ENCODE peak calls at places on chromosome 13, in seven cellular contexts. One of them, this sample, is unnamed.

GRCh38 chr13:100440756-100441421 is 147.7 kb downstream of the GGACT start:
- DNase-seq in right lobe of liver: no peak
- DNase-seq in cardiac muscle cell: no peak
- DNase-seq in fibroblast of the aortic adventitia: peak
- DNase-seq in CD8-positive, alpha-beta memory T cell: no peak
- DNase-seq in A673: no peak
- DNase-seq in stomach: no peak
- DNase-seq in this sample: no peak

GRCh38 chr13:98143601-98144500 is 957 bp downstream of the FARP1 start:
- DNase-seq in right lobe of liver: peak
- DNase-seq in cardiac muscle cell: peak
- DNase-seq in fibroblast of the aortic adventitia: peak
- DNase-seq in CD8-positive, alpha-beta memory T cell: no peak
- DNase-seq in A673: peak
- DNase-seq in stomach: no peak
- DNase-seq in this sample: peak

GRCh38 chr13:20232556-20233277 is 598 bp upstream of the GJB6 start:
- DNase-seq in right lobe of liver: no peak
- DNase-seq in cardiac muscle cell: no peak
- DNase-seq in fibroblast of the aortic adventitia: no peak
- DNase-seq in CD8-positive, alpha-beta memory T cell: no peak
- DNase-seq in A673: no peak
- DNase-seq in stomach: no peak
- DNase-seq in this sample: no peak

GRCh38 chr13:34065915-34066314 is 248.0 kb downstream of the RFC3 start:
- DNase-seq in right lobe of liver: no peak
- DNase-seq in cardiac muscle cell: no peak
- DNase-seq in fibroblast of the aortic adventitia: no peak
- DNase-seq in CD8-positive, alpha-beta memory T cell: no peak
- DNase-seq in A673: no peak
- DNase-seq in stomach: no peak
- DNase-seq in this sample: peak

GRCh38 chr13:52345048-52345447 is 60.9 kb downstream of the THSD1 start:
- DNase-seq in right lobe of liver: no peak
- DNase-seq in cardiac muscle cell: no peak
- DNase-seq in fibroblast of the aortic adventitia: peak
- DNase-seq in CD8-positive, alpha-beta memory T cell: no peak
- DNase-seq in A673: no peak
- DNase-seq in stomach: no peak
- DNase-seq in this sample: no peak

GRCh38 chr13:33109801-33110200 is 93.6 kb downstream of the KL start:
- DNase-seq in right lobe of liver: no peak
- DNase-seq in cardiac muscle cell: no peak
- DNase-seq in fibroblast of the aortic adventitia: no peak
- DNase-seq in CD8-positive, alpha-beta memory T cell: no peak
- DNase-seq in A673: peak
- DNase-seq in stomach: no peak
- DNase-seq in this sample: peak

GRCh38 chr13:44331912-44332840 is 41.4 kb upstream of the SERP2 start:
- DNase-seq in right lobe of liver: peak
- DNase-seq in cardiac muscle cell: peak
- DNase-seq in fibroblast of the aortic adventitia: peak
- DNase-seq in CD8-positive, alpha-beta memory T cell: no peak
- DNase-seq in A673: peak
- DNase-seq in stomach: no peak
- DNase-seq in this sample: no peak

GRCh38 chr13:113995051-113995601 is 21.2 kb upstream of the C13orf46 start:
- DNase-seq in right lobe of liver: peak
- DNase-seq in cardiac muscle cell: no peak
- DNase-seq in fibroblast of the aortic adventitia: no peak
- DNase-seq in CD8-positive, alpha-beta memory T cell: no peak
- DNase-seq in A673: no peak
- DNase-seq in stomach: no peak
- DNase-seq in this sample: no peak

GRCh38 chr13:63433546-63434150 is 2018.0 kb upstream of the PCDH20 start:
- DNase-seq in right lobe of liver: no peak
- DNase-seq in cardiac muscle cell: no peak
- DNase-seq in fibroblast of the aortic adventitia: peak
- DNase-seq in CD8-positive, alpha-beta memory T cell: no peak
- DNase-seq in A673: no peak
- DNase-seq in stomach: no peak
- DNase-seq in this sample: no peak

GRCh38 chr13:74003374-74003773 is 130.8 kb downstream of the KLF12 start:
- DNase-seq in right lobe of liver: no peak
- DNase-seq in cardiac muscle cell: no peak
- DNase-seq in fibroblast of the aortic adventitia: no peak
- DNase-seq in CD8-positive, alpha-beta memory T cell: no peak
- DNase-seq in A673: no peak
- DNase-seq in stomach: no peak
- DNase-seq in this sample: no peak

GRCh38 chr13:20190481-20191310 is 2.0 kb downstream of the GJB2 start:
- DNase-seq in right lobe of liver: no peak
- DNase-seq in cardiac muscle cell: no peak
- DNase-seq in fibroblast of the aortic adventitia: peak
- DNase-seq in CD8-positive, alpha-beta memory T cell: no peak
- DNase-seq in A673: no peak
- DNase-seq in stomach: no peak
- DNase-seq in this sample: no peak

GRCh38 chr13:67742478-67742877 is 512.3 kb upstream of the PCDH9 start:
- DNase-seq in right lobe of liver: no peak
- DNase-seq in cardiac muscle cell: no peak
- DNase-seq in fibroblast of the aortic adventitia: no peak
- DNase-seq in CD8-positive, alpha-beta memory T cell: no peak
- DNase-seq in A673: no peak
- DNase-seq in stomach: no peak
- DNase-seq in this sample: peak

GRCh38 chr13:32246468-32246867 is 68.7 kb downstream of the ZAR1L start:
- DNase-seq in right lobe of liver: peak
- DNase-seq in cardiac muscle cell: peak
- DNase-seq in fibroblast of the aortic adventitia: peak
- DNase-seq in CD8-positive, alpha-beta memory T cell: no peak
- DNase-seq in A673: peak
- DNase-seq in stomach: peak
- DNase-seq in this sample: peak

GRCh38 chr13:99046851-99047250 is 69.0 kb upstream of the DOCK9 start:
- DNase-seq in right lobe of liver: no peak
- DNase-seq in cardiac muscle cell: no peak
- DNase-seq in fibroblast of the aortic adventitia: peak
- DNase-seq in CD8-positive, alpha-beta memory T cell: no peak
- DNase-seq in A673: no peak
- DNase-seq in stomach: no peak
- DNase-seq in this sample: no peak

GRCh38 chr13:57946361-57946760 is 314.8 kb downstream of the PCDH17 start:
- DNase-seq in right lobe of liver: no peak
- DNase-seq in cardiac muscle cell: no peak
- DNase-seq in fibroblast of the aortic adventitia: no peak
- DNase-seq in CD8-positive, alpha-beta memory T cell: no peak
- DNase-seq in A673: peak
- DNase-seq in stomach: no peak
- DNase-seq in this sample: peak

GRCh38 chr13:73355134-73355533 is 296.3 kb downstream of the KLF5 start:
- DNase-seq in right lobe of liver: no peak
- DNase-seq in cardiac muscle cell: no peak
- DNase-seq in fibroblast of the aortic adventitia: no peak
- DNase-seq in CD8-positive, alpha-beta memory T cell: no peak
- DNase-seq in A673: no peak
- DNase-seq in stomach: no peak
- DNase-seq in this sample: no peak

GRCh38 chr13:34001357-34001756 is 183.4 kb downstream of the RFC3 start:
- DNase-seq in right lobe of liver: no peak
- DNase-seq in cardiac muscle cell: peak
- DNase-seq in fibroblast of the aortic adventitia: no peak
- DNase-seq in CD8-positive, alpha-beta memory T cell: no peak
- DNase-seq in A673: no peak
- DNase-seq in stomach: no peak
- DNase-seq in this sample: no peak

DNA sequence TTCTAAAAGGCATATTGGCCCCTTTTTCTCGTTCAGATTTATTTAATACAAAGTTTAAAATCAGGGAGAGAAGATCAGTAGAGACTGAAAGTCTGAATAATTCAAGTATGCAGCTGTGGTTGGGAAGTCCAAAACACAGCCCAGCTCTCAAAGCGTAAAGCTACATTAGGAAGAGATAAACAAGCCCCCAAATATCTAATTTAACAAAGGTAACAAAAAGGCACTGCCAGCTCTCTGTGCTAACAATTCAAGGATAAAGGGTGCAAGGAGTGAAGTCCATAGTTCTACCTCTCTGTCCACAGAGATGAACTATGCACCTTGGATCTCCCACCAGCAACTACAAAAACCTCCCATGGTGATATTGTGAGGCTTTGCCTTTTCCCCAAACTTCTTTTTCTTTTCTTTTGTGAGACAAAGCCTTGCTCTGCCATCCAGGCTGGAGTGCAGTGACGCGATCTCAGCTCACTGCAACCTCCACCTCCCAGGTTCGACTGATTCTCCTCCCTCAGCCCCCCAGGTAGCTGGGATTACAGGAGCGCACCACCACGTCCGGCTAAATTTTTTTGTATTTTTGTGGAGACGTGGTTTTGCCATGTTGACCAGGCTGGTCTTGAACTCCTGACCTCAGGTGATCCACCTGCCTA is 104.4 kb downstream of the LHFPL6 start:
- DNase-seq in right lobe of liver: no peak
- DNase-seq in cardiac muscle cell: no peak
- DNase-seq in fibroblast of the aortic adventitia: no peak
- DNase-seq in CD8-positive, alpha-beta memory T cell: no peak
- DNase-seq in A673: no peak
- DNase-seq in stomach: no peak
- DNase-seq in this sample: no peak
- H3K4me3 ChIP-seq in right lobe of liver: no peak
- H3K4me3 ChIP-seq in cardiac muscle cell: no peak
- H3K4me3 ChIP-seq in fibroblast of the aortic adventitia: no peak
- H3K4me3 ChIP-seq in CD8-positive, alpha-beta memory T cell: no peak
- H3K4me3 ChIP-seq in A673: no peak
- H3K4me3 ChIP-seq in stomach: no peak
- H3K4me3 ChIP-seq in this sample: no peak

DNA sequence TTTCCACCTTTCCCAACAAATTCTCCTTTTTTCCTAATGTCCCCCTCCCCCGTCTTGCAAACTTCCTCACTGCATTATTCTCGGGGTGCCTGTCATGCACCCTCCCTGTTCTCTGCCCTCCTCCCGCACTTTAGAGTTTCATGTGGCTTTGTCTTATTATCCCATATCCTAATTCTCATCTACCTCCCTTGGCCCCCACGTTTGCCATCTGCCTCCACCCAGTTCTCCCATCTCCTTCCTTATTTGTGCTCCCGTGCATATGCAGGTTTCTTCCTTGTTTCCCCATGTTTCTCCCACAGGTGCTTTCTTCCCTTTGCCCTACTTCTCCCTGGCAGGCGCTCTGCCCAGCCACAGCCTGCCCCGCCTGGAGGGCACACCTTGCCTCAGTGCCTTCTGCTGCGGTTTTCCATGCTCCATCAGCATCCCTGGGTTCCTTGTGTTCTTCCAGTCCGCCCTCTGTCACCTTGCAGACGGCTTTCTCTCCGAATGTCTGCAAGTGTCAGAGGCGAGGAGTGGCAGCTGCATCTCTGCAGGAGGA is 1.5 kb downstream of the SPATA13 start:
- DNase-seq in right lobe of liver: no peak
- DNase-seq in cardiac muscle cell: no peak
- DNase-seq in fibroblast of the aortic adventitia: no peak
- DNase-seq in CD8-positive, alpha-beta memory T cell: no peak
- DNase-seq in A673: no peak
- DNase-seq in stomach: peak
- DNase-seq in this sample: no peak
- H3K4me3 ChIP-seq in right lobe of liver: peak
- H3K4me3 ChIP-seq in cardiac muscle cell: no peak
- H3K4me3 ChIP-seq in fibroblast of the aortic adventitia: peak
- H3K4me3 ChIP-seq in CD8-positive, alpha-beta memory T cell: no peak
- H3K4me3 ChIP-seq in A673: peak
- H3K4me3 ChIP-seq in stomach: peak
- H3K4me3 ChIP-seq in this sample: no peak

GRCh38 chr13:48489003-48489402 is 43.9 kb downstream of the RCBTB2 start:
- DNase-seq in right lobe of liver: no peak
- DNase-seq in cardiac muscle cell: no peak
- DNase-seq in fibroblast of the aortic adventitia: no peak
- DNase-seq in CD8-positive, alpha-beta memory T cell: no peak
- DNase-seq in A673: no peak
- DNase-seq in stomach: no peak
- DNase-seq in this sample: no peak

GRCh38 chr13:48486362-48486761 is 46.5 kb downstream of the RCBTB2 start:
- DNase-seq in right lobe of liver: no peak
- DNase-seq in cardiac muscle cell: no peak
- DNase-seq in fibroblast of the aortic adventitia: no peak
- DNase-seq in CD8-positive, alpha-beta memory T cell: no peak
- DNase-seq in A673: no peak
- DNase-seq in stomach: no peak
- DNase-seq in this sample: no peak

GRCh38 chr13:48487968-48488367 is 44.9 kb downstream of the RCBTB2 start:
- DNase-seq in right lobe of liver: no peak
- DNase-seq in cardiac muscle cell: no peak
- DNase-seq in fibroblast of the aortic adventitia: no peak
- DNase-seq in CD8-positive, alpha-beta memory T cell: no peak
- DNase-seq in A673: no peak
- DNase-seq in stomach: no peak
- DNase-seq in this sample: no peak

GRCh38 chr13:48485447-48485846 is 47.4 kb downstream of the RCBTB2 start:
- DNase-seq in right lobe of liver: no peak
- DNase-seq in cardiac muscle cell: no peak
- DNase-seq in fibroblast of the aortic adventitia: no peak
- DNase-seq in CD8-positive, alpha-beta memory T cell: no peak
- DNase-seq in A673: no peak
- DNase-seq in stomach: no peak
- DNase-seq in this sample: no peak

DNA sequence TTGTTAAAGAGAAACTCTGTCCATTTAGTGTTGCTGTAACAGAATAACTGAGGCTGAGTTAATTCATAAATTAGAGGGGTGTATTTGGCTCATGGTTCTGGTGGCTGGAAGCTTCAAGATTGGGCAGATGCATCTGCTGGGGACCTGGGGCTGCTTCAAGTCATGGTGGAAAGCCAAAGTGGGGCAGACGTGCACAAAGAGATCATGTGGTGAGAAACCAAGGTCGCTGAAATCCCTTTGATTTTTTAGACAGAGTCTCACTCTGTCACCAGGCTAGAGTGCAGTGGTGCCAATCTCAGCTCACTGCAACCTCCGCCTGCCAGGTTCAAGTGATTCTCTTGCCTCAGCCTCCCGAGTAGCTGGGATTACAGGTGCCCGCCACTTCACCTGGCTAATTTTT is 46.0 kb downstream of the RCBTB2 start:
- DNase-seq in right lobe of liver: no peak
- DNase-seq in cardiac muscle cell: no peak
- DNase-seq in fibroblast of the aortic adventitia: no peak
- DNase-seq in CD8-positive, alpha-beta memory T cell: no peak
- DNase-seq in A673: no peak
- DNase-seq in stomach: no peak
- DNase-seq in this sample: no peak
- H3K4me3 ChIP-seq in right lobe of liver: no peak
- H3K4me3 ChIP-seq in cardiac muscle cell: no peak
- H3K4me3 ChIP-seq in fibroblast of the aortic adventitia: no peak
- H3K4me3 ChIP-seq in CD8-positive, alpha-beta memory T cell: no peak
- H3K4me3 ChIP-seq in A673: no peak
- H3K4me3 ChIP-seq in stomach: no peak
- H3K4me3 ChIP-seq in this sample: no peak

GRCh38 chr13:112217431-112217830 is 150.5 kb downstream of the SOX1 start:
- DNase-seq in right lobe of liver: no peak
- DNase-seq in cardiac muscle cell: no peak
- DNase-seq in fibroblast of the aortic adventitia: no peak
- DNase-seq in CD8-positive, alpha-beta memory T cell: no peak
- DNase-seq in A673: no peak
- DNase-seq in stomach: no peak
- DNase-seq in this sample: no peak
- H3K4me3 ChIP-seq in right lobe of liver: no peak
- H3K4me3 ChIP-seq in cardiac muscle cell: no peak
- H3K4me3 ChIP-seq in fibroblast of the aortic adventitia: no peak
- H3K4me3 ChIP-seq in CD8-positive, alpha-beta memory T cell: no peak
- H3K4me3 ChIP-seq in A673: no peak
- H3K4me3 ChIP-seq in stomach: no peak
- H3K4me3 ChIP-seq in this sample: no peak

GRCh38 chr13:30355405-30355741 is 48.0 kb upstream of the KATNAL1 start:
- DNase-seq in right lobe of liver: peak
- DNase-seq in cardiac muscle cell: peak
- DNase-seq in fibroblast of the aortic adventitia: no peak
- DNase-seq in CD8-positive, alpha-beta memory T cell: peak
- DNase-seq in A673: no peak
- DNase-seq in stomach: peak
- DNase-seq in this sample: peak
- H3K4me3 ChIP-seq in right lobe of liver: no peak
- H3K4me3 ChIP-seq in cardiac muscle cell: no peak
- H3K4me3 ChIP-seq in fibroblast of the aortic adventitia: no peak
- H3K4me3 ChIP-seq in CD8-positive, alpha-beta memory T cell: no peak
- H3K4me3 ChIP-seq in A673: no peak
- H3K4me3 ChIP-seq in stomach: no peak
- H3K4me3 ChIP-seq in this sample: no peak

This sample was measured in mesendoderm.